ENCODE peak calls at places on chromosome 4, in five cellular contexts. M, K, F, V and E are unnamed samples.
A peak's percentile ranks its signal among the peaks of the same experiment; 100 is the strongest.

GRCh38 chr4:56129431-56129861 is 180.7 kb downstream of the CEP135 start:
- DNase-seq in F (no peak), K (peak; percentile 6), M (no peak), V (peak; percentile 17), E (peak; percentile 27)

GRCh38 chr4:45550766-45551366 is 573.0 kb downstream of the GABRG1 start:
- DNase-seq in M (no peak), K (no peak), F (no peak), V (no peak), E (no peak)

GRCh38 chr4:13349096-13349495 is 135.0 kb downstream of the RAB28 start:
- DNase-seq in F (no peak), V (no peak), K (no peak), M (no peak), E (no peak)

GRCh38 chr4:183816882-183817509 is 88.1 kb upstream of the STOX2 start:
- DNase-seq in K (no peak), M (no peak), V (no peak), F (no peak), E (no peak)

GRCh38 chr4:115279300-115279699 is 165.9 kb upstream of the NDST4 start:
- DNase-seq in K (no peak), F (no peak), V (no peak), M (no peak), E (peak; percentile 24)

GRCh38 chr4:24843121-24843520 is 47.7 kb downstream of the SOD3 start:
- DNase-seq in F (no peak), K (no peak), M (no peak), V (no peak), E (no peak)

GRCh38 chr4:121073672-121074386 is 1.5 kb upstream of the NDNF start:
- DNase-seq in V (no peak), M (no peak), F (no peak), K (no peak), E (no peak)

GRCh38 chr4:102754044-102754443 is 6.7 kb downstream of the MANBA start:
- DNase-seq in V (no peak), M (no peak), F (no peak), K (no peak), E (no peak)

GRCh38 chr4:41990029-41990382 is 324 bp upstream of the SLC30A9 start:
- DNase-seq in M (no peak), K (no peak), F (no peak), V (no peak), E (no peak)

GRCh38 chr4:40976343-40976742 is 226.6 kb downstream of the NSUN7 start:
- DNase-seq in M (no peak), K (no peak), F (no peak), V (peak; percentile 22), E (peak; percentile 75)

GRCh38 chr4:84965558-84966381 is 720 bp downstream of the WDFY3 start:
- DNase-seq in M (no peak), K (no peak), F (no peak), V (peak; percentile 57), E (no peak)

GRCh38 chr4:76708986-76709385 is 189.0 kb downstream of the SOWAHB start:
- DNase-seq in F (no peak), M (no peak), K (no peak), V (no peak), E (no peak)

GRCh38 chr4:176635372-176636261 is 157.1 kb downstream of the VEGFC start:
- DNase-seq in M (no peak), F (no peak), V (no peak), K (no peak), E (no peak)
- H3K4me2 ChIP-seq in M (no peak overlapping the region), F (no peak overlapping the region), V (no peak overlapping the region), K (no peak overlapping the region), E (no peak overlapping the region)

GRCh38 chr4:20391912-20392311 is 140.2 kb downstream of the SLIT2 start:
- DNase-seq in F (no peak), K (no peak), V (no peak), M (no peak), E (no peak)

GRCh38 chr4:20391224-20391623 is 139.5 kb downstream of the SLIT2 start:
- DNase-seq in M (no peak), V (no peak), K (no peak), F (no peak), E (no peak)

GRCh38 chr4:20393486-20394100 is 141.9 kb downstream of the SLIT2 start:
- DNase-seq in M (no peak), K (no peak), V (no peak), F (no peak), E (no peak)

GRCh38 chr4:20394471-20394870 is 142.8 kb downstream of the SLIT2 start:
- DNase-seq in K (no peak), F (no peak), V (no peak), M (no peak), E (no peak)

DNA sequence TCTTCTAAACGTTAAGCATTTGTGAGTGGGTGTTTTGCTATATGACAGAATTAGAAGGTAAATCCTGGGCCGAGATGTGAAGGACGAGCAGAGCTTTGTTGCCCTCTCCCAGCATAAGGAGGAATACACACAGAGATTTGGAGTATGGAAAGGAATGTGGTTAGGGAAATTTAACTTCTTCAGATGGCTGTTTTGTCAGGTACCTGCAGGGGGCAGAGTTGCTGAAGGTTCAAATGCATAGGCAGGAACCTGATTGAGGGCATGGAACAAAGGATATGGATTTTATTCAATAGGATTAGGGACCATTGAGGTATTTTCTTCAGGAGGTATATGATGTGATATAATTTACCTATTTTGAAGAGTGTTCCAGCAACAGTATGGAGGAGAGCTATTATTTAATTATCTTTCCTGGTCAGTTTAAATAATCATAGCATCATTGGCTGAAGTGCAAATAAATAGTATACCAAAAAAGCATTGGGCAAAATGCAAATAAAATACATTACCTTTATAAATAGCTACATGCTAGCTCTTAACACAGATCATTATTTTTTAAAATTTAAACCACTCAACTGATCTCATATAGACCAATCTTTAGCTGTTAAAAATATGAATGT is 143.6 kb downstream of the SLIT2 start:
- DNase-seq in V (peak; percentile 10), M (peak; percentile 43), K (peak; percentile 38), F (no peak), E (peak; percentile 41)
- TF ChIP-seq CTCF in V (peak; percentile 52), M (peak; percentile 83), K (peak; percentile 74), F (peak; percentile 66), E (peak; percentile 86)

GRCh38 chr4:27518876-27519275 is 658.2 kb downstream of the STIM2 start:
- DNase-seq in K (no peak), F (no peak), V (no peak), M (no peak), E (no peak)
- H3K27ac ChIP-seq in K (no peak overlapping the region), F (no peak overlapping the region), V (no peak overlapping the region), M (no peak overlapping the region), E (no peak overlapping the region)

GRCh38 chr4:152644130-152644529 is 35.7 kb downstream of the TMEM154 start:
- DNase-seq in K (no peak), M (no peak), F (no peak), V (no peak), E (peak; percentile 68)
- H3K4me2 ChIP-seq in K (no peak overlapping the region), M (no peak overlapping the region), F (peak overlapping the region; percentile 98), V (no peak overlapping the region), E (peak overlapping the region; percentile 72)

DNA sequence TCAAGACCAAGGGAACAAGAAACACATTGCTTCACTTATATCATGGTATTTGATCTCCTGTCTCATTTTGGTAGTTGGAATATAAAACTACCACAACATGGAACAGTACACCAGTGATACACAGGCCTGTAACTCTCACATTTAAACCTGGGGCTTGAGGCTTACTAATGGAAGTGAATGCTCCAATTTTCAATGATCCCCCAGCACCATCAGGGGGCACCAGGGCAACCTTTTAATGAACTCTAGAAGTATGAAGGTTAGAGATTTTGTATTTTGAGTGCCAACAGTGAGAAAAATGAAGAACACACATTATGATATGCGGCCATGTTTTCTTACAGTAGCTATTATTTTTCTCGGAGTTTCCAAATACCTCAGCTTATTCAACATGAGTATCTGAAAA is 50.7 kb downstream of the C4orf33 start:
- DNase-seq in K (no peak), F (no peak), M (no peak), V (peak; percentile 18), E (no peak)
- TF ChIP-seq CTCF in K (peak; percentile 24), F (peak; percentile 1), M (peak; percentile 18), V (peak; percentile 30), E (peak; percentile 39)

DNA sequence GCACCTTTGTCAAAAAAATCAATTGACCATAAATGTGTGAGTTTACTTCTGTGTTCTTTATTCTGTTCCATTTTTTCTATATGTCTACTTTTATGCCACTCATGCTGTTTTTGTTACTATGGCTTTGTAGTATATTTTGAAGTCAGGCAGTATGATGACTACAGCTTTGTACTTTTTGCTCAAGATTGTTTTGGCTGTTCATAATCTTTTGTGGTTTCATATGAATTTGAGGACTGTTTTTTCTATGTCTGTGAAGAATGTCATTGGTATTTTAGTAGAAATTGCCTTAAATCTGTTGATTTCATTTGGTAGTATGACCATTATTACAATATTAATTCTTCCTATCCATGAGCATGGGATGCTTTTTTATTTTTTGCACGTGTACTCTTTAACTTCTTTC is 346.8 kb downstream of the PPP3CA start:
- DNase-seq in F (no peak), K (no peak), M (no peak), V (no peak), E (no peak)
- H3K27ac ChIP-seq in F (no peak overlapping the region), K (no peak overlapping the region), M (no peak overlapping the region), V (no peak overlapping the region), E (no peak overlapping the region)

GRCh38 chr4:22062676-22063075 is 114.1 kb upstream of the KCNIP4 start:
- DNase-seq in K (no peak), F (no peak), M (no peak), V (no peak), E (no peak)

GRCh38 chr4:22063613-22064012 is 115.0 kb upstream of the KCNIP4 start:
- DNase-seq in F (no peak), V (no peak), M (no peak), K (no peak), E (no peak)
- H3K4me2 ChIP-seq in F (no peak overlapping the region), V (no peak overlapping the region), M (no peak overlapping the region), K (no peak overlapping the region), E (no peak overlapping the region)

GRCh38 chr4:2536193-2537010 is at the start of gene FAM193A:
- DNase-seq in K (peak; percentile 100), F (peak; percentile 94), M (peak; percentile 100), V (peak; percentile 95), E (peak; percentile 100)
- TF ChIP-seq CTCF in K (no peak), F (no peak), M (no peak), V (no peak), E (no peak)

GRCh38 chr4:16159321-16159720 is 67.0 kb downstream of the TAPT1 start:
- DNase-seq in F (no peak), K (no peak), M (no peak), V (no peak), E (no peak)
- H3K27ac ChIP-seq in F (no peak overlapping the region), K (no peak overlapping the region), M (no peak overlapping the region), V (no peak overlapping the region), E (no peak overlapping the region)

DNA sequence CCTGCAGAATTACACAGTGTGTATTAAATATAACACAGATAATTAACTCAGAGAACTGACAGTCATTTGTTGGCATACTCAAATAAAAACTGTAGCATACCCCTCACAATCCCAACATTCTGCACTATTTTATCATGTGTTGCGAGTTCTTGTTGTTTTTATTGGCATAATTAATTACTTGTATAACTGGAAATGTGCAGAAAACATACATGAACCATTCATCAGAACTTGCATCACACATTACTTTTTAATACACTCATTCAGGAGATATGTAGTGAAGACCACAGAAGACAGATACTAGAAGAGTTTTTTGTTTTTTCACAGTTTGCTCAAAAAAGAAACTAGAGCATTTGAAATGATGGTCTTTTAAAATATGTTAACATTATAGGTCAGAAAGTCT is 74.6 kb upstream of the NEIL3 start:
- DNase-seq in K (no peak), V (no peak), M (no peak), F (no peak), E (no peak)
- H3K4me2 ChIP-seq in K (no peak overlapping the region), V (no peak overlapping the region), M (no peak overlapping the region), F (no peak overlapping the region), E (no peak overlapping the region)